ENCODE peak calls at places on chromosomes 4 and X, in ten cellular contexts. One of them, this sample, is unnamed.

GRCh38 chr4:91958651-91959050 is 345.1 kb upstream of the GRID2 start:
- DNase-seq in GM19239: no peak
- DNase-seq in stimulated activated CD4-positive, alpha-beta T cell treated with anti-CD3 and anti-CD28 coated beads, Interleukin-4, amount 100 ng/mL, for 48 hours: no peak
- DNase-seq in GM04504: peak
- DNase-seq in T-helper 1 cell: no peak
- DNase-seq in activated CD4-positive, alpha-beta T cell treated with anti-CD3 and anti-CD28 coated beads for 36 hours: no peak
- DNase-seq in NCI-H748 treated with DMSO at 0.1 percent for 48 hours: no peak
- DNase-seq in SK-N-SH: peak
- DNase-seq in breast epithelium: no peak
- DNase-seq in astrocyte of the hippocampus: peak
- DNase-seq in this sample: peak

GRCh38 chr4:15755321-15755750 is 22.8 kb upstream of the CD38 start:
- DNase-seq in SK-N-SH: no peak
- DNase-seq in GM04504: no peak
- DNase-seq in T-helper 1 cell: peak
- DNase-seq in GM19239: no peak
- DNase-seq in stimulated activated CD4-positive, alpha-beta T cell treated with anti-CD3 and anti-CD28 coated beads, Interleukin-4, amount 100 ng/mL, for 48 hours: peak
- DNase-seq in astrocyte of the hippocampus: peak
- DNase-seq in breast epithelium: no peak
- DNase-seq in activated CD4-positive, alpha-beta T cell treated with anti-CD3 and anti-CD28 coated beads for 36 hours: peak
- DNase-seq in NCI-H748 treated with DMSO at 0.1 percent for 48 hours: no peak
- DNase-seq in this sample: no peak

GRCh38 chr4:8315343-8316250 is 46.0 kb downstream of the HTRA3 start:
- DNase-seq in activated CD4-positive, alpha-beta T cell treated with anti-CD3 and anti-CD28 coated beads for 36 hours: no peak
- DNase-seq in stimulated activated CD4-positive, alpha-beta T cell treated with anti-CD3 and anti-CD28 coated beads, Interleukin-4, amount 100 ng/mL, for 48 hours: no peak
- DNase-seq in NCI-H748 treated with DMSO at 0.1 percent for 48 hours: peak
- DNase-seq in astrocyte of the hippocampus: peak
- DNase-seq in GM04504: peak
- DNase-seq in breast epithelium: no peak
- DNase-seq in SK-N-SH: peak
- DNase-seq in GM19239: no peak
- DNase-seq in T-helper 1 cell: no peak
- DNase-seq in this sample: no peak

GRCh38 chr4:161336016-161336415 is 827.8 kb downstream of the FSTL5 start:
- DNase-seq in T-helper 1 cell: no peak
- DNase-seq in breast epithelium: peak
- DNase-seq in GM19239: no peak
- DNase-seq in GM04504: no peak
- DNase-seq in stimulated activated CD4-positive, alpha-beta T cell treated with anti-CD3 and anti-CD28 coated beads, Interleukin-4, amount 100 ng/mL, for 48 hours: no peak
- DNase-seq in SK-N-SH: no peak
- DNase-seq in astrocyte of the hippocampus: peak
- DNase-seq in NCI-H748 treated with DMSO at 0.1 percent for 48 hours: no peak
- DNase-seq in activated CD4-positive, alpha-beta T cell treated with anti-CD3 and anti-CD28 coated beads for 36 hours: no peak
- DNase-seq in this sample: no peak

GRCh38 chr4:16387448-16387847 is 161.2 kb upstream of the TAPT1 start:
- DNase-seq in stimulated activated CD4-positive, alpha-beta T cell treated with anti-CD3 and anti-CD28 coated beads, Interleukin-4, amount 100 ng/mL, for 48 hours: no peak
- DNase-seq in NCI-H748 treated with DMSO at 0.1 percent for 48 hours: no peak
- DNase-seq in breast epithelium: no peak
- DNase-seq in GM19239: no peak
- DNase-seq in activated CD4-positive, alpha-beta T cell treated with anti-CD3 and anti-CD28 coated beads for 36 hours: no peak
- DNase-seq in T-helper 1 cell: no peak
- DNase-seq in SK-N-SH: no peak
- DNase-seq in GM04504: no peak
- DNase-seq in astrocyte of the hippocampus: no peak
- DNase-seq in this sample: no peak

GRCh38 chr4:1011022-1011694 is at the start of gene FGFRL1:
- DNase-seq in T-helper 1 cell: peak
- DNase-seq in GM04504: peak
- DNase-seq in NCI-H748 treated with DMSO at 0.1 percent for 48 hours: peak
- DNase-seq in breast epithelium: peak
- DNase-seq in GM19239: peak
- DNase-seq in astrocyte of the hippocampus: peak
- DNase-seq in SK-N-SH: peak
- DNase-seq in activated CD4-positive, alpha-beta T cell treated with anti-CD3 and anti-CD28 coated beads for 36 hours: peak
- DNase-seq in stimulated activated CD4-positive, alpha-beta T cell treated with anti-CD3 and anti-CD28 coated beads, Interleukin-4, amount 100 ng/mL, for 48 hours: peak
- DNase-seq in this sample: peak

GRCh38 chr4:47198791-47199190 is 167.4 kb downstream of the GABRB1 start:
- DNase-seq in NCI-H748 treated with DMSO at 0.1 percent for 48 hours: no peak
- DNase-seq in stimulated activated CD4-positive, alpha-beta T cell treated with anti-CD3 and anti-CD28 coated beads, Interleukin-4, amount 100 ng/mL, for 48 hours: no peak
- DNase-seq in astrocyte of the hippocampus: no peak
- DNase-seq in SK-N-SH: no peak
- DNase-seq in activated CD4-positive, alpha-beta T cell treated with anti-CD3 and anti-CD28 coated beads for 36 hours: no peak
- DNase-seq in breast epithelium: no peak
- DNase-seq in GM19239: no peak
- DNase-seq in GM04504: no peak
- DNase-seq in T-helper 1 cell: no peak
- DNase-seq in this sample: no peak

GRCh38 chr4:89024051-89024675 is 32.8 kb downstream of the FAM13A start:
- DNase-seq in T-helper 1 cell: peak
- DNase-seq in stimulated activated CD4-positive, alpha-beta T cell treated with anti-CD3 and anti-CD28 coated beads, Interleukin-4, amount 100 ng/mL, for 48 hours: no peak
- DNase-seq in astrocyte of the hippocampus: peak
- DNase-seq in SK-N-SH: peak
- DNase-seq in activated CD4-positive, alpha-beta T cell treated with anti-CD3 and anti-CD28 coated beads for 36 hours: peak
- DNase-seq in GM19239: peak
- DNase-seq in breast epithelium: peak
- DNase-seq in GM04504: peak
- DNase-seq in NCI-H748 treated with DMSO at 0.1 percent for 48 hours: peak
- DNase-seq in this sample: peak

GRCh38 chr4:25970241-25970675 is 56.2 kb downstream of the SMIM20 start:
- DNase-seq in activated CD4-positive, alpha-beta T cell treated with anti-CD3 and anti-CD28 coated beads for 36 hours: no peak
- DNase-seq in astrocyte of the hippocampus: no peak
- DNase-seq in GM04504: no peak
- DNase-seq in T-helper 1 cell: no peak
- DNase-seq in SK-N-SH: no peak
- DNase-seq in GM19239: no peak
- DNase-seq in breast epithelium: no peak
- DNase-seq in NCI-H748 treated with DMSO at 0.1 percent for 48 hours: no peak
- DNase-seq in stimulated activated CD4-positive, alpha-beta T cell treated with anti-CD3 and anti-CD28 coated beads, Interleukin-4, amount 100 ng/mL, for 48 hours: no peak
- DNase-seq in this sample: no peak

GRCh38 chrX:8724176-8724757 is 7.7 kb downstream of the ANOS1 start:
- DNase-seq in GM04504: no peak
- DNase-seq in stimulated activated CD4-positive, alpha-beta T cell treated with anti-CD3 and anti-CD28 coated beads, Interleukin-4, amount 100 ng/mL, for 48 hours: no peak
- DNase-seq in breast epithelium: no peak
- DNase-seq in T-helper 1 cell: no peak
- DNase-seq in NCI-H748 treated with DMSO at 0.1 percent for 48 hours: no peak
- DNase-seq in SK-N-SH: peak
- DNase-seq in GM19239: no peak
- DNase-seq in activated CD4-positive, alpha-beta T cell treated with anti-CD3 and anti-CD28 coated beads for 36 hours: peak
- DNase-seq in astrocyte of the hippocampus: no peak
- DNase-seq in this sample: peak

GRCh38 chr4:163121689-163122088 is 45.0 kb downstream of the NAF1 start:
- DNase-seq in activated CD4-positive, alpha-beta T cell treated with anti-CD3 and anti-CD28 coated beads for 36 hours: no peak
- DNase-seq in NCI-H748 treated with DMSO at 0.1 percent for 48 hours: no peak
- DNase-seq in T-helper 1 cell: no peak
- DNase-seq in GM19239: no peak
- DNase-seq in breast epithelium: no peak
- DNase-seq in GM04504: no peak
- DNase-seq in stimulated activated CD4-positive, alpha-beta T cell treated with anti-CD3 and anti-CD28 coated beads, Interleukin-4, amount 100 ng/mL, for 48 hours: no peak
- DNase-seq in astrocyte of the hippocampus: no peak
- DNase-seq in SK-N-SH: no peak
- DNase-seq in this sample: no peak

GRCh38 chr4:76588268-76588667 is 153.2 kb downstream of the SHROOM3 start:
- DNase-seq in GM04504: no peak
- DNase-seq in stimulated activated CD4-positive, alpha-beta T cell treated with anti-CD3 and anti-CD28 coated beads, Interleukin-4, amount 100 ng/mL, for 48 hours: no peak
- DNase-seq in T-helper 1 cell: no peak
- DNase-seq in SK-N-SH: no peak
- DNase-seq in breast epithelium: no peak
- DNase-seq in activated CD4-positive, alpha-beta T cell treated with anti-CD3 and anti-CD28 coated beads for 36 hours: no peak
- DNase-seq in astrocyte of the hippocampus: peak
- DNase-seq in NCI-H748 treated with DMSO at 0.1 percent for 48 hours: no peak
- DNase-seq in GM19239: no peak
- DNase-seq in this sample: no peak

GRCh38 chr4:48556268-48556667 is 66.2 kb downstream of the ZAR1 start:
- DNase-seq in breast epithelium: no peak
- DNase-seq in GM19239: no peak
- DNase-seq in NCI-H748 treated with DMSO at 0.1 percent for 48 hours: no peak
- DNase-seq in stimulated activated CD4-positive, alpha-beta T cell treated with anti-CD3 and anti-CD28 coated beads, Interleukin-4, amount 100 ng/mL, for 48 hours: no peak
- DNase-seq in activated CD4-positive, alpha-beta T cell treated with anti-CD3 and anti-CD28 coated beads for 36 hours: no peak
- DNase-seq in T-helper 1 cell: no peak
- DNase-seq in SK-N-SH: peak
- DNase-seq in astrocyte of the hippocampus: no peak
- DNase-seq in GM04504: no peak
- DNase-seq in this sample: no peak

GRCh38 chr4:150242820-150243458 is 164.7 kb downstream of the DCLK2 start:
- DNase-seq in GM19239: peak
- DNase-seq in SK-N-SH: peak
- DNase-seq in NCI-H748 treated with DMSO at 0.1 percent for 48 hours: no peak
- DNase-seq in GM04504: no peak
- DNase-seq in T-helper 1 cell: no peak
- DNase-seq in stimulated activated CD4-positive, alpha-beta T cell treated with anti-CD3 and anti-CD28 coated beads, Interleukin-4, amount 100 ng/mL, for 48 hours: no peak
- DNase-seq in breast epithelium: no peak
- DNase-seq in astrocyte of the hippocampus: peak
- DNase-seq in activated CD4-positive, alpha-beta T cell treated with anti-CD3 and anti-CD28 coated beads for 36 hours: peak
- DNase-seq in this sample: peak

GRCh38 chr4:27463816-27464215 is 603.2 kb downstream of the STIM2 start:
- DNase-seq in stimulated activated CD4-positive, alpha-beta T cell treated with anti-CD3 and anti-CD28 coated beads, Interleukin-4, amount 100 ng/mL, for 48 hours: no peak
- DNase-seq in T-helper 1 cell: no peak
- DNase-seq in breast epithelium: no peak
- DNase-seq in GM19239: no peak
- DNase-seq in NCI-H748 treated with DMSO at 0.1 percent for 48 hours: no peak
- DNase-seq in GM04504: peak
- DNase-seq in astrocyte of the hippocampus: peak
- DNase-seq in SK-N-SH: no peak
- DNase-seq in activated CD4-positive, alpha-beta T cell treated with anti-CD3 and anti-CD28 coated beads for 36 hours: no peak
- DNase-seq in this sample: no peak

GRCh38 chr4:148442830-148443549 is 776 bp upstream of the NR3C2 start:
- DNase-seq in astrocyte of the hippocampus: no peak
- DNase-seq in NCI-H748 treated with DMSO at 0.1 percent for 48 hours: no peak
- DNase-seq in SK-N-SH: peak
- DNase-seq in T-helper 1 cell: peak
- DNase-seq in breast epithelium: no peak
- DNase-seq in GM19239: peak
- DNase-seq in stimulated activated CD4-positive, alpha-beta T cell treated with anti-CD3 and anti-CD28 coated beads, Interleukin-4, amount 100 ng/mL, for 48 hours: no peak
- DNase-seq in GM04504: no peak
- DNase-seq in activated CD4-positive, alpha-beta T cell treated with anti-CD3 and anti-CD28 coated beads for 36 hours: no peak
- DNase-seq in this sample: peak

GRCh38 chr4:188432328-188432727 is 293.1 kb downstream of the TRIML1 start:
- DNase-seq in activated CD4-positive, alpha-beta T cell treated with anti-CD3 and anti-CD28 coated beads for 36 hours: no peak
- DNase-seq in stimulated activated CD4-positive, alpha-beta T cell treated with anti-CD3 and anti-CD28 coated beads, Interleukin-4, amount 100 ng/mL, for 48 hours: no peak
- DNase-seq in GM19239: no peak
- DNase-seq in GM04504: no peak
- DNase-seq in breast epithelium: no peak
- DNase-seq in SK-N-SH: no peak
- DNase-seq in T-helper 1 cell: no peak
- DNase-seq in astrocyte of the hippocampus: no peak
- DNase-seq in NCI-H748 treated with DMSO at 0.1 percent for 48 hours: no peak
- DNase-seq in this sample: no peak

GRCh38 chr4:106162278-106162677 is 153.7 kb downstream of the TBCK start:
- DNase-seq in activated CD4-positive, alpha-beta T cell treated with anti-CD3 and anti-CD28 coated beads for 36 hours: no peak
- DNase-seq in astrocyte of the hippocampus: no peak
- DNase-seq in GM19239: no peak
- DNase-seq in NCI-H748 treated with DMSO at 0.1 percent for 48 hours: no peak
- DNase-seq in T-helper 1 cell: no peak
- DNase-seq in SK-N-SH: no peak
- DNase-seq in breast epithelium: no peak
- DNase-seq in stimulated activated CD4-positive, alpha-beta T cell treated with anti-CD3 and anti-CD28 coated beads, Interleukin-4, amount 100 ng/mL, for 48 hours: no peak
- DNase-seq in GM04504: no peak
- DNase-seq in this sample: no peak